ENCODE peak calls at places on chromosomes 3 and 15, in eight cellular contexts. D, J, U, P, N, O, B and L are unnamed samples.

GRCh38 chr3:50428007-50428633 is 68.8 kb upstream of the TMEM115 start:
- DNase-seq in D (no peak), J (no peak), U (no peak), P (no peak), N (no peak), O (no peak), B (no peak), L (no peak)

GRCh38 chr15:101371519-101371918 is 76.5 kb upstream of the SNRPA1 start:
- DNase-seq in D (no peak), J (no peak), U (no peak), P (peak), N (no peak), O (no peak), B (no peak), L (no peak)

GRCh38 chr15:62711691-62712454 is 330.7 kb upstream of the TPM1 start:
- DNase-seq in D (no peak), J (no peak), U (no peak), P (no peak), N (no peak), O (no peak), B (no peak), L (no peak)

GRCh38 chr3:99366663-99367429 is 271.5 kb upstream of the COL8A1 start:
- DNase-seq in D (no peak), J (no peak), U (no peak), P (no peak), N (peak), O (peak), B (no peak), L (no peak)

GRCh38 chr15:100311829-100312228 is 29.9 kb downstream of the ADAMTS17 start:
- DNase-seq in D (no peak), J (no peak), U (no peak), P (no peak), N (no peak), O (no peak), B (no peak), L (no peak)

GRCh38 chr3:73623996-73624362 is 762 bp downstream of the PDZRN3 start:
- DNase-seq in D (no peak), J (peak), U (peak), P (no peak), N (peak), O (no peak), B (no peak), L (no peak)

GRCh38 chr3:66165679-66166078 is 55.1 kb upstream of the SLC25A26 start:
- DNase-seq in D (no peak), J (no peak), U (no peak), P (no peak), N (no peak), O (no peak), B (no peak), L (no peak)

GRCh38 chr3:117751691-117752090 is 1042.1 kb downstream of the TUSC7 start:
- DNase-seq in D (no peak), J (no peak), U (no peak), P (no peak), N (no peak), O (no peak), B (no peak), L (no peak)

GRCh38 chr3:100954990-100955389 is 38.2 kb downstream of the ABI3BP start:
- DNase-seq in D (no peak), J (no peak), U (no peak), P (peak), N (no peak), O (no peak), B (no peak), L (no peak)

GRCh38 chr3:13345284-13345683 is 74.8 kb downstream of the NUP210 start:
- DNase-seq in D (no peak), J (no peak), U (no peak), P (no peak), N (no peak), O (no peak), B (no peak), L (no peak)

GRCh38 chr3:13346481-13347389 is 73.4 kb downstream of the NUP210 start:
- DNase-seq in D (no peak), J (peak), U (no peak), P (no peak), N (peak), O (no peak), B (no peak), L (peak)

GRCh38 chr3:13345772-13346171 is 74.3 kb downstream of the NUP210 start:
- DNase-seq in D (no peak), J (no peak), U (no peak), P (no peak), N (no peak), O (no peak), B (no peak), L (no peak)

GRCh38 chr3:13343601-13344000 is 76.5 kb downstream of the NUP210 start:
- DNase-seq in D (no peak), J (no peak), U (no peak), P (no peak), N (no peak), O (no peak), B (no peak), L (no peak)

DNA sequence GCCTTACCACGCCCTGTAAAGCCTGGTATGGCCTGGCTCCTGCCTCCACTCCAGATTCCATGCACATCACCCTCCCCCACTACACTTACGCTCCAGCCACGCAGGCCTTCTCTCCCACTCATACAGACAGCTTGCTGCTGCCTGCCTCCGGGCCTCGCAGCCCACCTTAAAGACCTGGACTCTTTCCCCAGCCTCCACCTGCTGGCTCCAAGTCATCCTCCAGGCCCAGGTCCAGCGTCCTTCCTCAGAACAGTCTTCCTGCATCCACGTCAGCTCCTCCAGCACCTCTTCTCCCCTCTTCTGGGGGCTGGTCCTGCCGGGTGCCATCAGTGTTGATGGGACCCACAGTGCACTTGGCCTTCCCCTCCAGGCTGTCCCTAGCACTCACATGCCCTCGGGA is 75.5 kb downstream of the NUP210 start:
- DNase-seq in D (no peak), J (no peak), U (no peak), P (no peak), N (no peak), O (no peak), B (no peak), L (no peak)
- TF ChIP-seq POLR2AphosphoS5 in D (no peak), J (no peak), U (no peak), P (no peak), N (no peak), O (no peak), B (no peak), L (no peak)

GRCh38 chr3:115831864-115832263 is 208.6 kb downstream of the GAP43 start:
- DNase-seq in D (no peak), J (no peak), U (no peak), P (no peak), N (no peak), O (no peak), B (no peak), L (no peak)
- TF ChIP-seq POLR2AphosphoS5 in D (no peak), J (no peak), U (no peak), P (no peak), N (no peak), O (no peak), B (no peak), L (no peak)

DNA sequence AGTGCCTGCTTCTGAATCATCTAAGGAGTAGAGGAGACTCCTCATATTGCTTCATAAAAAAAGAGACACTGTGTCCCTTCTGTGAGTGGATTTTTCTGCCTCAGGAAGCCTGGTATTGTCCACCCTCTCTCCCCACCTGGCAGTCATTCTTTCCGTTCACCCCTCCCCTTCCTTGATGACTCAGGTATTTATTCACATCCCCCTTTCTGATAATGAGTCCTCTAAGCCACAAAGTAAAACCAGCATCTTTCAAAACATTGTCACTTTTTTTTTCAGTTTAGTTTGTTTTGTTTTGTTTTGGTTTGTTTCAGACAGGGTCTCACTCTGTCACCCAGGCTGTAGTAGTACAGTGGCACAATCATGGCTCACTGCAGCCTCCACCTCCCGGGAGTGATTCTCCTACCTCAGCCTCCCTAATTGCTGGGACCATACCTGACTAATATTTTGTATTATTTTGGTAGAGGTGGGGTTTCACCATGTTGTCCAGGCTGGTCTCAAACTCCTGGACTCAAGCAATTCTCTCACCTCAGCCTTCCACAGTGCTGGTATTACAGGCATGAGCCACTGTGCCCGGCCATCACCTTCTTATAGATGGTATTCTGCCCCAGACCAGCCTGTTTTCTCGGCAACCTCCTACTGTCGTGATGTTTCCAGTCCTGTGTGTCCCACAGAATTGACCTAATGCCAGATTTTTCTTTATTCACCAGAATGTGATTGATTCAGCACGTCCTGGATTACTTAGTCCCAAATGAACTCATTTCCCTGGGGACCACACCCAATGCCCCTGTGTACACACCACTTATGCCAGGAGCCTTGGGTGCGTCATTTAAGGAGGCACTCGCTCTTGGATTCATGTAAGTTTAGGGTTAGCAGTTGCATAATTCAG is 65.0 kb upstream of the UBE2E1 start:
- DNase-seq in D (no peak), J (peak), U (no peak), P (no peak), N (no peak), O (peak), B (no peak), L (no peak)
- TF ChIP-seq POLR2AphosphoS5 in D (no peak), J (no peak), U (no peak), P (no peak), N (no peak), O (peak), B (no peak), L (no peak)

GRCh38 chr3:138472141-138472825 is 37.9 kb downstream of the ESYT3 start:
- DNase-seq in D (no peak), J (no peak), U (no peak), P (no peak), N (peak), O (no peak), B (no peak), L (no peak)

GRCh38 chr3:138471481-138471880 is 37.1 kb downstream of the ESYT3 start:
- DNase-seq in D (no peak), J (no peak), U (no peak), P (no peak), N (no peak), O (no peak), B (no peak), L (no peak)

GRCh38 chr3:138468886-138469285 is 34.5 kb downstream of the ESYT3 start:
- DNase-seq in D (no peak), J (no peak), U (no peak), P (no peak), N (peak), O (no peak), B (no peak), L (no peak)

GRCh38 chr3:138469869-138470268 is 35.5 kb downstream of the ESYT3 start:
- DNase-seq in D (no peak), J (no peak), U (no peak), P (no peak), N (peak), O (no peak), B (no peak), L (no peak)

GRCh38 chr3:138470687-138471086 is 36.3 kb downstream of the ESYT3 start:
- DNase-seq in D (no peak), J (no peak), U (no peak), P (no peak), N (peak), O (no peak), B (no peak), L (no peak)
- TF ChIP-seq POLR2AphosphoS5 in D (no peak), J (peak), U (no peak), P (no peak), N (no peak), O (no peak), B (no peak), L (no peak)

GRCh38 chr3:158768881-158769518 is 32.9 kb upstream of the MFSD1 start:
- DNase-seq in D (peak), J (no peak), U (peak), P (no peak), N (no peak), O (no peak), B (no peak), L (no peak)
- TF ChIP-seq POLR2AphosphoS5 in D (no peak), J (peak), U (peak), P (no peak), N (no peak), O (no peak), B (no peak), L (no peak)

DNA sequence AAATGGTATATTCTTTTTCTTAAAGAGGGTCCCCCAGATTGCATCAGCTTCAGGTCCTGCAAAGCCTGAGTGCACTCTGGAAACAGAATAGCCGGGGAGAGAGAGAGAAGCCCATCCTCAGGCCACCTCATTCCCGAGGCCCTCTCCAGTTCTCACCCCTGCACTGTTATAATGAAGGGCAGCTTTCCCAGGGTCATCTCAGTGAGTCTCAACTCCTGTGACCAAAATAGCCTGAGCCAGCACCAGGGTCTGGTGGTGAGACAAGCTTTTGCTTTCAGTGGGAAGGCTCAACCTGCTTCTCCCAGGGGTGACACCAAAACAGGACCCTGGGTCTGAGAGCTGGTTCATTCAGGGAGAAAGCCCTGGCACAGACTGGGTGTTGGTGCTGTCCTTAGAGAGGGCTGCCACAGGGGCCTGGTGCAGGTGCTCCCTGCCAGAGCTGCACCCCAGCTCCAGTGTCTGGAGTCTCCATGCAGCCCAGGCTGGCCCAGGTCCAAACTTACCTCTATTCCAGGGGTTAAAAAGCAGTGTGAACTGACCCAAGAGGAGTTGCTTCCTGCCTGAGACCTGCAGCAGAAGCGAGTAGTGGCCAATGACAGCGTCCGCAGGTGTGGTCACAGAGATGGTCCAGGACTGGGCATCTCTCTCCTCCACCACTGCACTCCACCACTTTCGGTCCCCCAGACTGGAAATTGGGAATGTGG is 6.1 kb downstream of the EPB42 start:
- DNase-seq in D (no peak), J (no peak), U (no peak), P (peak), N (no peak), O (no peak), B (no peak), L (no peak)
- TF ChIP-seq POLR2AphosphoS5 in D (no peak), J (no peak), U (no peak), P (no peak), N (no peak), O (no peak), B (no peak), L (no peak)